ENCODE peak calls at places on chromosomes 12 and 14, in five cellular contexts. I is body of pancreas, G is stomach, O is transverse colon, Y is hepatocyte. M is an unnamed sample.

GRCh38 chr12:57434517-57435223 is at the start of gene INHBC:
- DNase-seq in Y (no peak), I (no peak), G (no peak), O (no peak), M (no peak)

GRCh38 chr12:122031342-122032216 is 9.9 kb downstream of the BCL7A start:
- DNase-seq in I (peak), Y (peak), O (peak), G (peak), M (no peak)

GRCh38 chr12:92058664-92059063 is 87.0 kb downstream of the BTG1 start:
- DNase-seq in G (no peak), O (no peak), Y (no peak), I (no peak), M (no peak)

GRCh38 chr12:113240395-113240794 is 19.1 kb downstream of the TPCN1 start:
- DNase-seq in G (no peak), I (no peak), O (no peak), Y (no peak), M (no peak)

GRCh38 chr12:54561164-54561563 is 11.8 kb downstream of the PDE1B start:
- DNase-seq in I (no peak), O (peak), Y (no peak), G (no peak), M (no peak)

GRCh38 chr14:81727243-81727642 is 193.6 kb upstream of the SEL1L start:
- DNase-seq in G (peak), O (no peak), Y (peak), I (peak), M (peak)

GRCh38 chr12:113359133-113359938 is 949 bp downstream of the PLBD2 start:
- DNase-seq in G (no peak), I (peak), Y (no peak), O (peak), M (peak)

GRCh38 chr14:22422238-22422637 is 166.8 kb downstream of the DAD1 start:
- DNase-seq in Y (no peak), G (no peak), I (peak), O (no peak), M (no peak)

GRCh38 chr12:21710944-21711343 is 53.3 kb upstream of the LDHB start:
- DNase-seq in O (no peak), I (no peak), G (no peak), Y (no peak), M (no peak)

GRCh38 chr12:56358836-56359532 is 923 bp downstream of the STAT2 start:
- DNase-seq in Y (no peak), G (no peak), O (peak), I (no peak), M (no peak)

GRCh38 chr12:117036046-117036445 is 63.2 kb downstream of the TESC start:
- DNase-seq in G (no peak), I (no peak), Y (no peak), O (no peak), M (no peak)

GRCh38 chr14:97603201-97603600 is 806.0 kb downstream of the VRK1 start:
- DNase-seq in I (no peak), G (no peak), Y (no peak), O (no peak), M (no peak)

GRCh38 chr14:106605548-106606448 is 1079.4 kb downstream of the TMEM121 start:
- DNase-seq in O (peak), Y (no peak), I (peak), G (peak), M (no peak)

GRCh38 chr12:94954029-94954685 is 49.3 kb downstream of the NDUFA12 start:
- DNase-seq in Y (peak), O (peak), G (no peak), I (peak), M (peak)

GRCh38 chr14:100822921-100823320 is 3.0 kb upstream of the MEG3 start:
- DNase-seq in Y (peak), I (no peak), O (no peak), G (no peak), M (no peak)

GRCh38 chr14:79332504-79333197 is 878.7 kb downstream of the DIO2 start:
- DNase-seq in Y (no peak), O (no peak), G (no peak), I (no peak), M (no peak)

GRCh38 chr12:53811606-53812005 is 59.8 kb upstream of the CISTR start:
- DNase-seq in G (no peak), I (no peak), Y (no peak), O (no peak), M (no peak)

GRCh38 chr12:56947633-56948535 is 9.5 kb downstream of the RDH16 start:
- DNase-seq in I (no peak), O (no peak), G (no peak), Y (no peak), M (no peak)

GRCh38 chr12:108985750-108986149 is 35.1 kb downstream of the SVOP start:
- DNase-seq in I (no peak), G (no peak), O (no peak), Y (no peak), M (peak)

GRCh38 chr14:68695326-68695768 is 97.5 kb downstream of the ZFP36L1 start:
- DNase-seq in G (no peak), O (no peak), Y (no peak), I (no peak), M (no peak)

GRCh38 chr12:118999107-118999506 is 17.8 kb downstream of the SRRM4 start:
- DNase-seq in Y (no peak), O (no peak), G (no peak), I (no peak), M (no peak)

GRCh38 chr12:118398878-118399277 is 22.5 kb downstream of the SUDS3 start:
- DNase-seq in O (no peak), Y (no peak), I (no peak), G (no peak), M (no peak)

GRCh38 chr12:62763827-62764226 is 171.1 kb downstream of the PPM1H start:
- DNase-seq in Y (no peak), G (no peak), I (no peak), O (no peak), M (no peak)

GRCh38 chr14:106286697-106287290 is 760.4 kb downstream of the TMEM121 start:
- DNase-seq in O (no peak), I (no peak), G (no peak), Y (no peak), M (no peak)

GRCh38 chr12:69553626-69554248 is 31.5 kb upstream of the CCT2 start:
- DNase-seq in G (no peak), I (no peak), O (no peak), Y (peak), M (peak)

GRCh38 chr14:26233126-26233525 is 364.7 kb downstream of the NOVA1 start:
- DNase-seq in I (no peak), Y (no peak), G (no peak), O (no peak), M (no peak)

GRCh38 chr14:32259368-32260013 is 56.4 kb upstream of the RNU6-8 start:
- DNase-seq in Y (peak), I (no peak), O (no peak), G (no peak), M (no peak)

GRCh38 chr12:110199360-110200123 is 75.4 kb downstream of the IFT81 start:
- DNase-seq in I (no peak), Y (peak), O (no peak), G (no peak), M (no peak)

GRCh38 chr14:103207404-103208072 is 84.3 kb downstream of the TNFAIP2 start:
- DNase-seq in Y (peak), G (peak), I (no peak), O (no peak), M (no peak)

GRCh38 chr14:97218713-97219355 is 421.7 kb downstream of the VRK1 start:
- DNase-seq in O (no peak), I (no peak), G (no peak), Y (peak), M (no peak)

GRCh38 chr12:30732954-30733637 is 21.7 kb downstream of the CAPRIN2 start:
- DNase-seq in Y (no peak), I (no peak), G (no peak), O (no peak), M (no peak)

GRCh38 chr14:102079700-102079979 is 7.2 kb downstream of the HSP90AA1 start:
- DNase-seq in I (no peak), O (no peak), Y (no peak), G (no peak), M (no peak)

GRCh38 chr12:45235087-45236025 is 19.5 kb downstream of the ANO6 start:
- DNase-seq in G (no peak), O (no peak), Y (peak), I (peak), M (no peak)

GRCh38 chr14:105646175-105646574 is 119.8 kb downstream of the TMEM121 start:
- DNase-seq in Y (no peak), O (no peak), I (no peak), G (no peak), M (no peak)

GRCh38 chr14:37594916-37595808 is at the start of the genes FOXA1 and TTC6:
- DNase-seq in Y (peak), O (peak), I (peak), G (peak), M (no peak)

GRCh38 chr12:79558924-79559469 is 131.8 kb downstream of the PAWR start:
- DNase-seq in G (no peak), Y (no peak), O (no peak), I (no peak), M (no peak)

GRCh38 chr14:35438910-35439713 is 34.6 kb upstream of the NFKBIA start:
- DNase-seq in I (no peak), G (no peak), Y (no peak), O (no peak), M (no peak)

GRCh38 chr12:71591601-71592000 is 72.0 kb downstream of the ZFC3H1 start:
- DNase-seq in Y (no peak), G (no peak), I (no peak), O (no peak), M (no peak)

GRCh38 chr12:71592841-71593240 is 70.8 kb downstream of the ZFC3H1 start:
- DNase-seq in I (no peak), Y (no peak), O (no peak), G (no peak), M (no peak)

GRCh38 chr12:71589478-71589881 is 74.2 kb downstream of the ZFC3H1 start:
- DNase-seq in G (no peak), Y (no peak), I (no peak), O (no peak), M (no peak)

GRCh38 chr12:71599213-71599612 is 64.4 kb downstream of the ZFC3H1 start:
- DNase-seq in G (no peak), O (no peak), Y (no peak), I (no peak), M (no peak)

DNA sequence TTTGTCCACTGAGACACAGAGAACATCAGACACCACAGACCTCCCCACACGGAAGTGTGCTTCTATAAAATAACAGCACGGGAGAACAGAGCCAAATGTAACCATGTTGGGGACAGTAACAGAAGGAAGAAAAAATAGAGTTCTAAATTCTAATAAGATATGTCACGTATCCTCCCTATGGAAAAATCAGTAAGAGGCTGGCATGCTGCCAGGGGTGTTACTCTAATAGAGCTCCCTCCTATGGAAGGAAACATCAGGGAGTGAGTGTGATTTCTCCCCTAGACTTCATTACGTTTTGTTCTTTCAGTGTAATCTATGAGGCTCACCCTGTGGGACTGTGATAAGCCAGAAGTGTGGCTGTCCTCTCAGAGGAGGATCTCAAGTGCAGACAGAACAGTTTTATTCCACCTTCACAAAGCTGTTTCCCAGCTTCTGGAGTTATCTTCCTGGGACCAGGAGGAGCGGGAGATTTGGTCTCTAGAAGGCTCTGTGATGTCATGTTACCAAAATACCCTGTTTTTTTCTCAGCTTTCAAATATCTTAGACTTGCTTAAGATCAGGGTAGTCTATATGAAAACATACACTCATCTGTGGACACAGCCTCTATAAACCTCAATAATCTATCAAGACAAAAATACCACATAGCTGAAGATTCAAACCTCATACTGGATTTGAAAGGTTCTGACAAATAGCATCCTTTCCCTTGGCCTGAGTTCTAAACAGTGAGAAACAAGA is 69.3 kb downstream of the ZFC3H1 start:
- DNase-seq in Y (peak), G (peak), I (peak), O (no peak), M (no peak)
- H3K4me3 ChIP-seq in Y (no peak), G (no peak), I (no peak), O (no peak), M (peak)

GRCh38 chr14:91412939-91413338 is 4.7 kb downstream of the CCDC88C start:
- DNase-seq in Y (no peak), G (no peak), O (no peak), I (no peak), M (peak)

GRCh38 chr14:91409991-91410401 is 7.6 kb downstream of the CCDC88C start:
- DNase-seq in O (no peak), Y (no peak), G (no peak), I (no peak), M (no peak)

GRCh38 chr14:91413547-91414474 is 3.8 kb downstream of the CCDC88C start:
- DNase-seq in O (peak), G (peak), I (peak), Y (peak), M (peak)

GRCh38 chr14:91414475-91415342 is 2.9 kb downstream of the CCDC88C start:
- DNase-seq in Y (no peak), O (no peak), I (no peak), G (no peak), M (no peak)

GRCh38 chr14:91410781-91411536 is 6.7 kb downstream of the CCDC88C start:
- DNase-seq in I (no peak), O (no peak), Y (no peak), G (no peak), M (no peak)
- H3K4me3 ChIP-seq in I (no peak), O (no peak), Y (no peak), G (no peak), M (no peak)

DNA sequence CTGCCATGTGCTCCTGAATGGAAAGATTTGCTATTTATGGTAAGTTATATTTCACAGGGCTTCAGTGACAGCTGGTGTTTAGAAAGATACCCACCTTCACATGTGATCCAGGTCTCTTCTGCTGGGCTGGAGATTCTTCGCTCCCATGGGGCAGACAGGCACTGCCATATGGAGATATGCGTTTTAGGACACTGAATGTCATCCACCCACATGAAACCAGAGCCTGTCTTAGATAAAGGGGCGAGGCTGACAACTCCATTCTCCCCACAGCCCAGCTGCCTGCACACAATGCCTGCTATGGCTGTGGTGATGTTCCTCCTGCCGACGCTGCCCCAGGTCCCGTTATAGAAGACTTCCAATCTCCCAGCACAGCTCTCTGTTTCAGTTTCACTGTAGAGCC is 69.4 kb downstream of the ACSM4 start:
- DNase-seq in I (no peak), G (no peak), Y (no peak), O (no peak), M (no peak)
- H3K4me3 ChIP-seq in I (no peak), G (no peak), Y (no peak), O (no peak), M (no peak)

GRCh38 chr12:50927766-50928224 is 24.5 kb upstream of the HIGD1C start:
- DNase-seq in I (no peak), Y (no peak), O (no peak), G (no peak), M (no peak)
- H3K4me3 ChIP-seq in I (no peak), Y (peak), O (peak), G (peak), M (no peak)

GRCh38 chr12:50453872-50454271 is 50.9 kb upstream of the DIP2B start:
- DNase-seq in O (no peak), G (no peak), Y (no peak), I (no peak), M (no peak)
- H3K4me3 ChIP-seq in O (no peak), G (no peak), Y (no peak), I (no peak), M (no peak)

GRCh38 chr14:99274346-99275221 is 2.6 kb upstream of the BCL11B start:
- DNase-seq in I (peak), G (peak), O (peak), Y (peak), M (peak)
- H3K4me3 ChIP-seq in I (no peak), G (peak), O (peak), Y (peak), M (no peak)

M was measured in LNCaP clone FGC.